ENCODE peak calls at places on chromosomes 7 and 10, in five cellular contexts. M is dorsolateral prefrontal cortex; A is hepatocyte; U is stimulated activated CD4-positive, alpha-beta T cell treated with anti-CD3 and anti-CD28 coated beads, TNF-alpha, amount 100 ng/mL, for 4 hours; K is left kidney. O is an unnamed sample.

GRCh38 chr7:29748286-29749099 is 57.8 kb upstream of the WIPF3 start:
- DNase-seq in K (peak), A (peak), M (no peak), U (no peak), O (no peak)

GRCh38 chr7:110548372-110548771 is 542.6 kb upstream of the LRRN3 start:
- DNase-seq in U (no peak), K (no peak), A (no peak), M (no peak), O (no peak)

GRCh38 chr7:121032645-121033460 is 44.3 kb downstream of the CPED1 start:
- DNase-seq in U (no peak), A (no peak), M (no peak), K (peak), O (no peak)

GRCh38 chr7:75727881-75728592 is 10.7 kb downstream of the HIP1 start:
- DNase-seq in M (no peak), U (no peak), A (no peak), K (no peak), O (no peak)

GRCh38 chr10:91613411-91614253 is 19.2 kb downstream of the PPP1R3C start:
- DNase-seq in U (no peak), M (no peak), K (no peak), A (peak), O (no peak)

GRCh38 chr7:76423666-76424412 is 911 bp upstream of the ZP3 start:
- DNase-seq in M (no peak), K (peak), A (peak), U (no peak), O (no peak)

GRCh38 chr7:1027285-1028043 is 16.9 kb upstream of the GPR146 start:
- DNase-seq in M (no peak), K (peak), U (no peak), A (peak), O (peak)

GRCh38 chr10:127928021-127928806 is 21.3 kb downstream of the PTPRE start:
- DNase-seq in U (no peak), K (peak), M (no peak), A (peak), O (no peak)

GRCh38 chr10:72418679-72419078 is 64.0 kb upstream of the DNAJB12 start:
- DNase-seq in A (no peak), K (no peak), U (no peak), M (no peak), O (no peak)

GRCh38 chr10:96387151-96387550 is 28.3 kb upstream of the OPALIN start:
- DNase-seq in M (no peak), U (no peak), A (no peak), K (no peak), O (no peak)

GRCh38 chr7:133857376-133858119 is 269.6 kb upstream of the LRGUK start:
- DNase-seq in U (no peak), K (no peak), M (no peak), A (no peak), O (no peak)

GRCh38 chr7:148628011-148628410 is 37.4 kb downstream of the C7orf33 start:
- DNase-seq in U (no peak), M (no peak), K (no peak), A (no peak), O (no peak)

GRCh38 chr7:129354428-129355157 is 79.6 kb upstream of the STRIP2 start:
- DNase-seq in M (no peak), K (no peak), A (no peak), U (no peak), O (no peak)

GRCh38 chr10:43265799-43266721 is 805 bp downstream of the RASGEF1A start:
- DNase-seq in M (no peak), A (peak), U (no peak), K (peak), O (no peak)